ENCODE peak calls at places on chromosome 12, in ten cellular contexts. J, P, O, U, B, R, Y, A, T and X are unnamed samples.

GRCh38 chr12:109607618-109608017 is 34.0 kb downstream of the MVK start:
- DNase-seq in A (no peak), U (no peak), Y (no peak), O (no peak), P (no peak), B (no peak), J (no peak), T (no peak), R (no peak), X (no peak)

GRCh38 chr12:58832920-58833319 is 87.4 kb downstream of the LRIG3 start:
- DNase-seq in B (no peak), U (no peak), R (no peak), T (no peak), A (no peak), Y (no peak), J (no peak), P (no peak), O (no peak), X (no peak)

GRCh38 chr12:47795121-47795813 is 22.2 kb downstream of the SLC48A1 start:
- DNase-seq in R (no peak), B (no peak), T (no peak), U (no peak), P (no peak), O (no peak), A (no peak), Y (no peak), J (no peak), X (no peak)

GRCh38 chr12:3777206-3777809 is 24.4 kb upstream of the CRACR2A start:
- DNase-seq in J (no peak), A (peak), R (peak), P (no peak), T (peak), B (no peak), U (no peak), O (peak), Y (no peak), X (peak)

GRCh38 chr12:71810905-71811304 is 28.7 kb upstream of the TBC1D15 start:
- DNase-seq in R (no peak), T (no peak), P (no peak), O (no peak), A (no peak), U (no peak), Y (no peak), J (no peak), B (no peak), X (peak)

GRCh38 chr12:48980389-48980952 is 2.3 kb downstream of the WNT1 start:
- DNase-seq in T (no peak), Y (no peak), B (no peak), P (no peak), A (no peak), U (peak), O (no peak), R (no peak), J (no peak), X (no peak)

GRCh38 chr12:779745-780734 is 27.7 kb downstream of the WNK1 start:
- DNase-seq in U (no peak), Y (no peak), O (peak), P (no peak), B (no peak), T (no peak), A (peak), J (no peak), R (peak), X (no peak)

GRCh38 chr12:80356092-80356491 is 87.9 kb upstream of the PTPRQ start:
- DNase-seq in B (no peak), T (no peak), J (no peak), R (peak), Y (no peak), P (no peak), U (no peak), O (peak), A (no peak), X (no peak)

GRCh38 chr12:115542656-115543055 is 734.8 kb downstream of the MED13L start:
- DNase-seq in A (no peak), J (no peak), Y (no peak), O (no peak), T (no peak), P (no peak), B (no peak), U (no peak), R (no peak), X (no peak)

GRCh38 chr12:49702676-49703228 is 4.5 kb downstream of the FMNL3 start:
- DNase-seq in P (no peak), B (no peak), U (no peak), Y (no peak), J (no peak), R (peak), O (peak), T (no peak), A (peak), X (no peak)

GRCh38 chr12:77940011-77940423 is 109.3 kb downstream of the NAV3 start:
- DNase-seq in A (peak), J (no peak), O (peak), T (no peak), Y (no peak), U (no peak), B (no peak), P (no peak), R (peak), X (peak)

GRCh38 chr12:49296836-49297694 is 2.1 kb downstream of the PRPH start:
- DNase-seq in J (peak), T (no peak), B (peak), R (no peak), Y (no peak), O (no peak), A (no peak), U (no peak), P (no peak), X (no peak)

GRCh38 chr12:68001486-68002466 is 12.5 kb downstream of the IFNG-AS1 start:
- DNase-seq in B (no peak), O (peak), J (no peak), Y (no peak), P (no peak), R (peak), U (no peak), T (no peak), A (peak), X (no peak)

GRCh38 chr12:47124451-47124850 is 44.7 kb upstream of the AMIGO2 start:
- DNase-seq in T (no peak), R (peak), P (no peak), O (peak), B (no peak), A (no peak), J (no peak), Y (no peak), U (no peak), X (peak)

GRCh38 chr12:42912367-42912766 is 322.8 kb upstream of the PRICKLE1 start:
- DNase-seq in U (no peak), J (no peak), R (no peak), T (no peak), Y (no peak), A (no peak), P (no peak), O (no peak), B (no peak), X (no peak)

GRCh38 chr12:8996682-8997405 is 7.5 kb downstream of the KLRG1 start:
- DNase-seq in R (peak), U (no peak), O (peak), T (no peak), A (no peak), J (no peak), P (no peak), Y (no peak), B (no peak), X (peak)

GRCh38 chr12:47591387-47591786 is 114.4 kb downstream of the RPAP3 start:
- DNase-seq in O (peak), Y (no peak), R (peak), A (no peak), T (no peak), B (no peak), U (no peak), J (no peak), P (no peak), X (no peak)

GRCh38 chr12:104718581-104718980 is 239.5 kb downstream of the SLC41A2 start:
- DNase-seq in J (no peak), B (no peak), U (no peak), Y (no peak), A (no peak), P (no peak), R (peak), T (no peak), O (peak), X (no peak)

GRCh38 chr12:96177013-96177412 is 17.2 kb upstream of the ELK3 start:
- DNase-seq in U (peak), J (peak), R (peak), T (no peak), Y (no peak), O (peak), A (no peak), P (no peak), B (no peak), X (peak)

GRCh38 chr12:76346798-76347420 is 1.3 kb downstream of the BBS10 start:
- DNase-seq in A (peak), J (no peak), P (no peak), O (peak), U (no peak), T (peak), B (no peak), R (peak), Y (no peak), X (peak)

GRCh38 chr12:94622475-94622874 is 27.9 kb downstream of the TMCC3 start:
- DNase-seq in Y (no peak), U (no peak), P (no peak), B (no peak), J (no peak), O (peak), T (no peak), A (no peak), R (no peak), X (peak)

GRCh38 chr12:56634242-56634836 is 4.2 kb upstream of the BAZ2A start:
- DNase-seq in J (no peak), A (peak), U (no peak), P (no peak), R (peak), B (peak), Y (no peak), O (no peak), T (no peak), X (no peak)

GRCh38 chr12:4829161-4829792 is 80.4 kb upstream of the KCNA1 start:
- DNase-seq in R (no peak), J (no peak), Y (no peak), U (no peak), B (no peak), P (no peak), T (no peak), O (no peak), A (no peak), X (no peak)

GRCh38 chr12:90987520-90987919 is 17.3 kb downstream of the EPYC start:
- DNase-seq in T (no peak), B (no peak), J (no peak), P (no peak), A (no peak), U (no peak), R (no peak), Y (no peak), O (no peak), X (no peak)

GRCh38 chr12:129673807-129674206 is 230.0 kb downstream of the TMEM132D start:
- DNase-seq in B (no peak), U (no peak), Y (no peak), J (no peak), P (no peak), T (no peak), R (no peak), A (no peak), O (no peak), X (no peak)

GRCh38 chr12:2057041-2057792 is 4.4 kb downstream of the CACNA1C start:
- DNase-seq in B (no peak), A (peak), O (peak), R (peak), Y (peak), U (peak), J (no peak), P (no peak), T (peak), X (no peak)

GRCh38 chr12:68137278-68137930 is 22.1 kb downstream of the IFNG start:
- DNase-seq in Y (no peak), R (no peak), P (no peak), T (no peak), O (no peak), U (no peak), A (no peak), J (no peak), B (no peak), X (no peak)

GRCh38 chr12:132582058-132582420 is 28.3 kb downstream of the LRCOL1 start:
- DNase-seq in A (no peak), J (no peak), Y (no peak), T (no peak), R (no peak), B (no peak), O (no peak), U (no peak), P (no peak), X (no peak)

GRCh38 chr12:12696562-12697383 is 790 bp upstream of the GPR19 start:
- DNase-seq in U (peak), B (peak), J (peak), P (peak), R (peak), Y (peak), O (peak), T (no peak), A (peak), X (no peak)

GRCh38 chr12:25985296-25985992 is 27.0 kb downstream of the RASSF8 start:
- DNase-seq in Y (no peak), B (no peak), P (no peak), T (no peak), R (no peak), A (no peak), U (no peak), J (no peak), O (no peak), X (no peak)

GRCh38 chr12:67909091-67909531 is 80.1 kb upstream of the IFNG-AS1 start:
- DNase-seq in Y (no peak), R (peak), B (no peak), T (no peak), J (no peak), A (no peak), O (peak), P (no peak), U (no peak), X (peak)

GRCh38 chr12:115060477-115061168 is 376.6 kb upstream of the TBX3 start:
- DNase-seq in A (no peak), T (no peak), O (no peak), U (no peak), R (peak), B (no peak), P (no peak), J (no peak), Y (no peak), X (no peak)

GRCh38 chr12:66052988-66053615 is 77.4 kb downstream of the LLPH start:
- DNase-seq in U (no peak), J (no peak), T (no peak), A (no peak), O (no peak), B (no peak), Y (no peak), R (no peak), P (no peak), X (no peak)

GRCh38 chr12:12786371-12786715 is 884 bp downstream of the APOLD1 start:
- DNase-seq in A (no peak), R (no peak), B (no peak), P (no peak), U (no peak), J (no peak), T (no peak), Y (no peak), O (no peak), X (no peak)

GRCh38 chr12:52274521-52274920 is at the start of gene KRT86:
- DNase-seq in J (no peak), Y (no peak), U (peak), R (no peak), B (no peak), P (no peak), T (no peak), O (no peak), A (no peak), X (no peak)

GRCh38 chr12:131511391-131511802 is 199.5 kb upstream of the SFSWAP start:
- DNase-seq in T (no peak), Y (no peak), P (no peak), J (peak), U (peak), B (no peak), R (no peak), O (peak), A (no peak), X (peak)

GRCh38 chr12:96047621-96048211 is 12.3 kb upstream of the LTA4H start:
- DNase-seq in Y (no peak), U (no peak), O (peak), B (peak), T (peak), P (no peak), A (no peak), J (no peak), R (peak), X (peak)

GRCh38 chr12:16027012-16027411 is 115.9 kb downstream of the DERA start:
- DNase-seq in U (no peak), T (no peak), P (no peak), A (no peak), J (no peak), O (no peak), B (no peak), Y (no peak), R (peak), X (no peak)